ENCODE peak calls at places on chromosomes 6 and 20, in five cellular contexts. One of them, this sample, is unnamed.
A peak's percentile ranks its signal among the peaks of the same experiment; 100 is the strongest.

GRCh38 chr6:45609141-45609638 is 231.5 kb upstream of the SUPT3H start:
- DNase-seq in H1: no peak
- DNase-seq in HepG2: no peak
- DNase-seq in K562: no peak
- DNase-seq in GM12878: no peak
- DNase-seq in this sample: no peak

GRCh38 chr6:113953346-113953745 is 17.6 kb downstream of the HDAC2 start:
- DNase-seq in H1: no peak
- DNase-seq in HepG2: no peak
- DNase-seq in K562: no peak
- DNase-seq in GM12878: no peak
- DNase-seq in this sample: no peak

GRCh38 chr20:50694379-50695143 is 3.2 kb upstream of the RIPOR3 start:
- DNase-seq in H1: no peak
- DNase-seq in HepG2: peak; percentile 47
- DNase-seq in K562: no peak
- DNase-seq in GM12878: no peak
- DNase-seq in this sample: no peak

GRCh38 chr6:41371992-41372525 is 36.7 kb downstream of the NCR2 start:
- DNase-seq in H1: peak; percentile 54
- DNase-seq in HepG2: no peak
- DNase-seq in K562: no peak
- DNase-seq in GM12878: no peak
- DNase-seq in this sample: peak; percentile 43

GRCh38 chr20:47354710-47355488 is 1.6 kb downstream of the ZMYND8 start:
- DNase-seq in H1: no peak
- DNase-seq in HepG2: peak; percentile 70
- DNase-seq in K562: no peak
- DNase-seq in GM12878: no peak
- DNase-seq in this sample: no peak

GRCh38 chr6:82078286-82078908 is 169.1 kb downstream of the IBTK start:
- DNase-seq in H1: no peak
- DNase-seq in HepG2: no peak
- DNase-seq in K562: no peak
- DNase-seq in GM12878: no peak
- DNase-seq in this sample: no peak

GRCh38 chr6:72466971-72467566 is 154.8 kb upstream of the KCNQ5 start:
- DNase-seq in H1: no peak
- DNase-seq in HepG2: no peak
- DNase-seq in K562: no peak
- DNase-seq in GM12878: no peak
- DNase-seq in this sample: no peak

GRCh38 chr20:46683939-46684750 is 5.1 kb downstream of the TP53RK start:
- DNase-seq in H1: peak; percentile 79
- DNase-seq in HepG2: no peak
- DNase-seq in K562: peak; percentile 83
- DNase-seq in GM12878: no peak
- DNase-seq in this sample: peak; percentile 75

GRCh38 chr20:13457487-13457886 is 181.2 kb downstream of the TASP1 start:
- DNase-seq in H1: no peak
- DNase-seq in HepG2: no peak
- DNase-seq in K562: no peak
- DNase-seq in GM12878: no peak
- DNase-seq in this sample: no peak

GRCh38 chr20:418858-419365 is 10.8 kb downstream of the RBCK1 start:
- DNase-seq in H1: no peak
- DNase-seq in HepG2: no peak
- DNase-seq in K562: no peak
- DNase-seq in GM12878: no peak
- DNase-seq in this sample: no peak

GRCh38 chr6:56642366-56643261 is at the start of gene DST:
- DNase-seq in H1: no peak
- DNase-seq in HepG2: peak; percentile 81
- DNase-seq in K562: no peak
- DNase-seq in GM12878: no peak
- DNase-seq in this sample: no peak

GRCh38 chr20:37095108-37095608 is 639 bp downstream of the RBL1 start:
- DNase-seq in H1: no peak
- DNase-seq in HepG2: peak; percentile 41
- DNase-seq in K562: peak; percentile 59
- DNase-seq in GM12878: no peak
- DNase-seq in this sample: peak; percentile 18

DNA sequence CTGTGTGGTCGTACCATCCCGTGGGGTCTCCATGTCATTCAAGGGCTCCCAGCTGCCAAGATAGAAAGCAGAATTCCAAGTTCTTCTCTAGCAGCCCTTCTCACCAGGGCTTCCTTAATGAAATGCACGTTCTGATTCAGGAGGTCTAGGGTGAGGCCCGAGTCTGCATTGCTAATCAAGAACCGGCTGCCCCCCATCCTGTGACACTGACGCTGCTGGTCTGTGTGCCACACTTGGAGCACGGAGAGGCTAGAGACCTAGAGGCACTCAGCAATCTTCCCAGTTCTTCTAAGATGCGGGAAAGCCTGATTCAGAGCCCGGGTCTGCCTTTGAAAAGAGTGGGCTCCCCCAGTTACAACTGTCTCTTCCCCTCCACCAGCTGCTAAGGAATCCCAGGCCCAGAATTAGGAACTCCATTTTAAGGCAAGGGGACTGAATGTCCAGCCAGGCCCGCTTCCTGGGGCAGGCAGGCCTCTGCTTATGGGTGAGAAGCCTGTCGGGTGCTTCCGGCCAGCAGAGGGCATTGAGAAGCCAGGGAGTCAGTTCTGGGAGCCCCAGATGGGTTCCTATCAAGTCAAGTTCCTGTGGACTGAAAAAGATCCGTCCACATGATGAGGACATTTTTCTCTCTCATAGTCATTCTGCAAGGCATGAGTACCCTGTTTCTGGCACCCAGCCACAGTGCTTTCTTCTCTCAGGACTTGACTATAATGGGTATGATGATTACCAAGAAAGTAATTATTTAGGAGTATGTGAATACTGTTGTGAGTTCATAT is 69.8 kb upstream of the RIN2 start:
- DNase-seq in H1: peak; percentile 64
- DNase-seq in HepG2: peak; percentile 63
- DNase-seq in K562: peak; percentile 5
- DNase-seq in GM12878: no peak
- DNase-seq in this sample: peak; percentile 69
- TF ChIP-seq ATF2 in H1: no peak
- TF ChIP-seq ATF2 in HepG2: no peak
- TF ChIP-seq ATF2 in K562: no peak
- TF ChIP-seq ATF2 in GM12878: no peak
- TF ChIP-seq ATF2 in this sample: no peak

GRCh38 chr6:36345681-36346417 is 9.2 kb upstream of the BNIP5 start:
- DNase-seq in H1: peak; percentile 57
- DNase-seq in HepG2: no peak
- DNase-seq in K562: peak; percentile 50
- DNase-seq in GM12878: no peak
- DNase-seq in this sample: peak; percentile 54

GRCh38 chr6:36349240-36349639 is 12.6 kb upstream of the BNIP5 start:
- DNase-seq in H1: no peak
- DNase-seq in HepG2: no peak
- DNase-seq in K562: no peak
- DNase-seq in GM12878: no peak
- DNase-seq in this sample: no peak

GRCh38 chr6:36350082-36350481 is 13.4 kb upstream of the BNIP5 start:
- DNase-seq in H1: no peak
- DNase-seq in HepG2: no peak
- DNase-seq in K562: no peak
- DNase-seq in GM12878: no peak
- DNase-seq in this sample: no peak

GRCh38 chr6:36346486-36346885 is 9.8 kb upstream of the BNIP5 start:
- DNase-seq in H1: no peak
- DNase-seq in HepG2: no peak
- DNase-seq in K562: no peak
- DNase-seq in GM12878: no peak
- DNase-seq in this sample: no peak

DNA sequence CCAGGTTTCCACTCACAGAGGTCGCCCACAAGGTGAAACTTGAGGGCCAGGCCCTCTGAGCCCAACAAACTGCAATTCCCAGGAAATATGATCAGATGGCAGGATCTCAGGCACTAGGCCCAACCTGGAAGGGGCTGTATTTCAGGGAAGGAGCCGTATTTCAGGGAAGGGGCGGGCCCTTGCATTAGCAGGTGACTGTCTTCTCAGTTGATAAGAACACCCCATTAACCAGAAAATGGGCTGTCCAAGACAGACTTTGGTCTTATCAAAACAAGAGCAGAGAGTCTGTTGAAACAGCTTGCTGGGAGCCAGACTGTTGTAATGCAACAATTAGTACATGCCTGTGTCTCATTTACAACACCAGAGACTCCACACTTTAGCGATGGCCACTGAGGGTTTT is 10.9 kb upstream of the BNIP5 start:
- DNase-seq in H1: no peak
- DNase-seq in HepG2: no peak
- DNase-seq in K562: peak; percentile 82
- DNase-seq in GM12878: no peak
- DNase-seq in this sample: no peak
- TF ChIP-seq ATF2 in H1: no peak
- TF ChIP-seq ATF2 in HepG2: no peak
- TF ChIP-seq ATF2 in K562: no peak
- TF ChIP-seq ATF2 in GM12878: no peak
- TF ChIP-seq ATF2 in this sample: no peak

DNA sequence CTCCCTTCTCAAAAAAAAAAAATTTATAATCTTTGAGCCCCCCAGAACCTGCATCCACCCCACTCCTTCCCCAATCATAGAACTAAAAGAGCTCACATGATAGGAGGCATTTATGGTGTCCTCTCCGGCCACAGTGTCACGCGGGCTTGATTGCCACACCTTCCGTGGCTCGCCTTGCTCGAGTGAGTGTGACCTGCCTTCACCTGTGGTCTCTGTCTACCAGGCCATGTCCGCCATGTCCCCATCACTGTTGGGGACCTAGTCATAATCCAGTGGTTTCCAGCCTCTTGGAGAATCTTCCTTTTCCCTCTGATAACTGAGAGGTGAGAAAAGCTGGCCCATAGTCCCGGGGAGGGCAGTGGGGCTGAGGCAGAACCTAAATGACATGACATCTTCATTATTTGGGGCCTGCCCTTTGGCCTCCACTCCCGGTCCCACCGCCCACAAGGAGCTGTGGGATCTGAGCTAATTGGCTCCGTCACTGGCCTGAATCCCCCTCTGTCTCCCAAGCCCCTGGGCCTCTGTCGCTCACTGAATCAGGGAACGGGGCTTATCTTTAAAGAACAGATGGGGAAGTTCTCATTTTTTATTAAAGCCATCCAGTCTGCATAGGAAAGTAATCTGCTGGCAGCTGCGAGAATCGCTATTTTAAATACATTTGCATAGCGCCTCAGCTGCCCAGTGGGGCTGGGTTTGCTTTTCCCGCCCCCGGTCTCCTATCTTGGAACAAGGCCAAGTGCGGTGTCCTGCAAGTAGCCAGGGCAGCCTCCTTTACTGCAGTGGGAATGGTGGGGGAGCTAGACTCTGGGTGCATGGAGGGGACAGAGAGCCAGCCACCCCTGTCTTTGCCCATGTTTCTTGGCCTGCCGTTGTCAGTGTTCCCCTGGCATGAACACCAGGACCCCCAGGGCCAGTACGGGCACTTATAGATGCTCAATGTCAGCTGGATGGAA is 197.6 kb upstream of the PMEPA1 start:
- DNase-seq in H1: no peak
- DNase-seq in HepG2: no peak
- DNase-seq in K562: no peak
- DNase-seq in GM12878: no peak
- DNase-seq in this sample: no peak
- TF ChIP-seq ATF2 in H1: no peak
- TF ChIP-seq ATF2 in HepG2: no peak
- TF ChIP-seq ATF2 in K562: no peak
- TF ChIP-seq ATF2 in GM12878: no peak
- TF ChIP-seq ATF2 in this sample: no peak

DNA sequence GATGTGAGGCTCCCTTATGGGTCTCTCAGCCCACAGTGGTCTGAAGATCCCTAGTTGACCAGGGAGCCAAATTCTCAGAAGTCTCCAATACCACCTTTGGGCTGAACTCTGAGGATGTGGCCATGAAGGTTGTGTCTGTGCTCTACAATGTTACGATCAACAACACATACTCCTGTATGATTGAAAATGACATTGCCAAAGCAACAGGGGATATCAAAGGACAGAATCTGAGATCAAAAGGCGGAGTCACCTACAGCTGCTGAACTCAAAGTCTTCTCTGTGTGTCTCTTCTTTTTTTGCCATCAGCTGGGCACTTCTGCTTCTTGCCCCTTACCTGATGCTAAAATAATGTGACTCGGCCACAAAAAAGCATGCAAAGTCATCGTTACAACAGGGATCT is 17.6 kb upstream of the VSX1 start:
- DNase-seq in H1: no peak
- DNase-seq in HepG2: no peak
- DNase-seq in K562: no peak
- DNase-seq in GM12878: no peak
- DNase-seq in this sample: no peak
- TF ChIP-seq ATF2 in H1: no peak
- TF ChIP-seq ATF2 in HepG2: no peak
- TF ChIP-seq ATF2 in K562: no peak
- TF ChIP-seq ATF2 in GM12878: no peak
- TF ChIP-seq ATF2 in this sample: no peak

GRCh38 chr20:43243672-43244269 is 54.1 kb upstream of the PTPRT start:
- DNase-seq in H1: peak; percentile 54
- DNase-seq in HepG2: no peak
- DNase-seq in K562: no peak
- DNase-seq in GM12878: no peak
- DNase-seq in this sample: peak; percentile 38
- TF ChIP-seq ATF2 in H1: no peak
- TF ChIP-seq ATF2 in HepG2: no peak
- TF ChIP-seq ATF2 in K562: no peak
- TF ChIP-seq ATF2 in GM12878: no peak
- TF ChIP-seq ATF2 in this sample: no peak

GRCh38 chr6:89952696-89953095 is 58.4 kb downstream of the GJA10 start:
- DNase-seq in H1: no peak
- DNase-seq in HepG2: no peak
- DNase-seq in K562: no peak
- DNase-seq in GM12878: no peak
- DNase-seq in this sample: no peak

GRCh38 chr6:89955364-89955763 is 61.1 kb downstream of the GJA10 start:
- DNase-seq in H1: no peak
- DNase-seq in HepG2: no peak
- DNase-seq in K562: no peak
- DNase-seq in GM12878: no peak
- DNase-seq in this sample: no peak

GRCh38 chr6:89952361-89952680 is 58.1 kb downstream of the GJA10 start:
- DNase-seq in H1: no peak
- DNase-seq in HepG2: no peak
- DNase-seq in K562: no peak
- DNase-seq in GM12878: no peak
- DNase-seq in this sample: no peak

GRCh38 chr6:89954721-89955148 is 60.5 kb downstream of the GJA10 start:
- DNase-seq in H1: no peak
- DNase-seq in HepG2: no peak
- DNase-seq in K562: no peak
- DNase-seq in GM12878: no peak
- DNase-seq in this sample: no peak

DNA sequence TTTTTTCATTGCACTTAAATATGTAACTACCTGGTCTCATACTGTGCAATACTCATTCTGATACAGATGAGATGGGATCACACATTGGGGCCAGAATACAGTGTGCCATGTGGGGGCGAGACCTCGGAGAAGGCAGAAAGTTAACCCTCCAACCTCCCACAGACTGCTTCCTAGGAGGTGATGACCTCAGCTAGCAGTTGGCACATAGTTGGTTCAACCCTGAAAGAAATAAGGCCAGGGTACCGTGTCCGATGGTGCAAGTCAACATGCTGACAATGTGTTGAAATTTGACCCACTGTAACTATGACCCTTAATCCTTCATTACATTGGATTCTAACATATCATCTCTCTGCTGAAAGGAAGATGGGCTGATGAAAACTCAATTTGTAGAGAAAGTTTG is 61.9 kb downstream of the GJA10 start:
- DNase-seq in H1: no peak
- DNase-seq in HepG2: no peak
- DNase-seq in K562: no peak
- DNase-seq in GM12878: no peak
- DNase-seq in this sample: no peak
- TF ChIP-seq ATF2 in H1: no peak
- TF ChIP-seq ATF2 in HepG2: no peak
- TF ChIP-seq ATF2 in K562: no peak
- TF ChIP-seq ATF2 in GM12878: no peak
- TF ChIP-seq ATF2 in this sample: no peak